ENCODE peak calls at places on chromosomes 6 and 20, in six cellular contexts. One of them, this sample, is unnamed.

GRCh38 chr20:57160985-57161384 is 105.5 kb downstream of the BMP7 start:
- DNase-seq in heart left ventricle: no peak
- DNase-seq in GM06990: no peak
- DNase-seq in GM12865: no peak
- DNase-seq in neural crest cell: no peak
- DNase-seq in GM10248: no peak
- DNase-seq in this sample: no peak

GRCh38 chr6:9540534-9541126 is 874.2 kb downstream of the TFAP2A start:
- DNase-seq in heart left ventricle: no peak
- DNase-seq in GM06990: no peak
- DNase-seq in GM12865: peak
- DNase-seq in neural crest cell: peak
- DNase-seq in GM10248: peak
- DNase-seq in this sample: no peak

GRCh38 chr20:17958326-17959256 is 10.0 kb downstream of the SNX5 start:
- DNase-seq in heart left ventricle: no peak
- DNase-seq in GM06990: no peak
- DNase-seq in GM12865: peak
- DNase-seq in neural crest cell: no peak
- DNase-seq in GM10248: no peak
- DNase-seq in this sample: no peak

GRCh38 chr6:157569543-157569942 is 188.6 kb downstream of the ZDHHC14 start:
- DNase-seq in heart left ventricle: no peak
- DNase-seq in GM06990: no peak
- DNase-seq in GM12865: peak
- DNase-seq in neural crest cell: no peak
- DNase-seq in GM10248: no peak
- DNase-seq in this sample: no peak

GRCh38 chr6:4010035-4010434 is 68.9 kb downstream of the FAM217A start:
- DNase-seq in heart left ventricle: no peak
- DNase-seq in GM06990: no peak
- DNase-seq in GM12865: no peak
- DNase-seq in neural crest cell: no peak
- DNase-seq in GM10248: no peak
- DNase-seq in this sample: no peak

GRCh38 chr6:54086439-54086838 is 24.8 kb upstream of the MLIP start:
- DNase-seq in heart left ventricle: no peak
- DNase-seq in GM06990: no peak
- DNase-seq in GM12865: no peak
- DNase-seq in neural crest cell: no peak
- DNase-seq in GM10248: no peak
- DNase-seq in this sample: no peak

GRCh38 chr6:154058963-154059680 is 20.1 kb downstream of the OPRM1 start:
- DNase-seq in heart left ventricle: no peak
- DNase-seq in GM06990: no peak
- DNase-seq in GM12865: no peak
- DNase-seq in neural crest cell: no peak
- DNase-seq in GM10248: no peak
- DNase-seq in this sample: no peak

GRCh38 chr20:20018366-20018765 is 1.2 kb downstream of the NAA20 start:
- DNase-seq in heart left ventricle: no peak
- DNase-seq in GM06990: no peak
- DNase-seq in GM12865: no peak
- DNase-seq in neural crest cell: no peak
- DNase-seq in GM10248: no peak
- DNase-seq in this sample: no peak

GRCh38 chr6:82205793-82206425 is 41.6 kb downstream of the IBTK start:
- DNase-seq in heart left ventricle: no peak
- DNase-seq in GM06990: no peak
- DNase-seq in GM12865: no peak
- DNase-seq in neural crest cell: no peak
- DNase-seq in GM10248: no peak
- DNase-seq in this sample: no peak

GRCh38 chr20:6863798-6864201 is 96.3 kb downstream of the BMP2 start:
- DNase-seq in heart left ventricle: no peak
- DNase-seq in GM06990: no peak
- DNase-seq in GM12865: no peak
- DNase-seq in neural crest cell: no peak
- DNase-seq in GM10248: no peak
- DNase-seq in this sample: no peak

GRCh38 chr20:6421321-6422030 is 298.6 kb upstream of the FERMT1 start:
- DNase-seq in heart left ventricle: no peak
- DNase-seq in GM06990: no peak
- DNase-seq in GM12865: no peak
- DNase-seq in neural crest cell: no peak
- DNase-seq in GM10248: no peak
- DNase-seq in this sample: no peak

GRCh38 chr6:130843575-130844320 is 16.5 kb downstream of the SMLR1 start:
- DNase-seq in heart left ventricle: no peak
- DNase-seq in GM06990: no peak
- DNase-seq in GM12865: peak
- DNase-seq in neural crest cell: no peak
- DNase-seq in GM10248: peak
- DNase-seq in this sample: no peak

GRCh38 chr20:58192567-58192966 is 35.9 kb downstream of the ANKRD60 start:
- DNase-seq in heart left ventricle: no peak
- DNase-seq in GM06990: peak
- DNase-seq in GM12865: peak
- DNase-seq in neural crest cell: no peak
- DNase-seq in GM10248: peak
- DNase-seq in this sample: no peak

GRCh38 chr6:62217866-62218265 is 68.2 kb downstream of the KHDRBS2 start:
- DNase-seq in heart left ventricle: no peak
- DNase-seq in GM06990: no peak
- DNase-seq in GM12865: no peak
- DNase-seq in neural crest cell: no peak
- DNase-seq in GM10248: no peak
- DNase-seq in this sample: no peak

GRCh38 chr20:33648396-33649004 is 13.6 kb upstream of the C20orf144 start:
- DNase-seq in heart left ventricle: no peak
- DNase-seq in GM06990: no peak
- DNase-seq in GM12865: no peak
- DNase-seq in neural crest cell: no peak
- DNase-seq in GM10248: no peak
- DNase-seq in this sample: no peak

GRCh38 chr20:61649105-61649878 is 397.2 kb downstream of the CDH4 start:
- DNase-seq in heart left ventricle: no peak
- DNase-seq in GM06990: no peak
- DNase-seq in GM12865: no peak
- DNase-seq in neural crest cell: no peak
- DNase-seq in GM10248: no peak
- DNase-seq in this sample: no peak

GRCh38 chr6:53437557-53438202 is 88.9 kb upstream of the ELOVL5 start:
- DNase-seq in heart left ventricle: no peak
- DNase-seq in GM06990: peak
- DNase-seq in GM12865: peak
- DNase-seq in neural crest cell: peak
- DNase-seq in GM10248: peak
- DNase-seq in this sample: no peak

GRCh38 chr6:113560908-113561307 is 296.2 kb upstream of the MARCKS start:
- DNase-seq in heart left ventricle: no peak
- DNase-seq in GM06990: no peak
- DNase-seq in GM12865: no peak
- DNase-seq in neural crest cell: no peak
- DNase-seq in GM10248: no peak
- DNase-seq in this sample: no peak

GRCh38 chr6:64230530-64230929 is 594.9 kb downstream of the PHF3 start:
- DNase-seq in heart left ventricle: no peak
- DNase-seq in GM06990: no peak
- DNase-seq in GM12865: no peak
- DNase-seq in neural crest cell: no peak
- DNase-seq in GM10248: no peak
- DNase-seq in this sample: no peak

GRCh38 chr6:117483004-117483644 is 650 bp downstream of the DCBLD1 start:
- DNase-seq in heart left ventricle: peak
- DNase-seq in GM06990: peak
- DNase-seq in GM12865: peak
- DNase-seq in neural crest cell: peak
- DNase-seq in GM10248: peak
- DNase-seq in this sample: peak

GRCh38 chr6:43774776-43775583 is 5.0 kb downstream of the VEGFA start:
- DNase-seq in heart left ventricle: peak
- DNase-seq in GM06990: peak
- DNase-seq in GM12865: peak
- DNase-seq in neural crest cell: peak
- DNase-seq in GM10248: peak
- DNase-seq in this sample: peak

GRCh38 chr6:144036064-144036873 is 28.2 kb upstream of the PLAGL1 start:
- DNase-seq in heart left ventricle: no peak
- DNase-seq in GM06990: peak
- DNase-seq in GM12865: peak
- DNase-seq in neural crest cell: no peak
- DNase-seq in GM10248: peak
- DNase-seq in this sample: no peak

GRCh38 chr6:55445648-55446204 is 118.5 kb downstream of the GFRAL start:
- DNase-seq in heart left ventricle: no peak
- DNase-seq in GM06990: peak
- DNase-seq in GM12865: peak
- DNase-seq in neural crest cell: no peak
- DNase-seq in GM10248: peak
- DNase-seq in this sample: no peak

GRCh38 chr6:134502614-134503541 is 185.0 kb upstream of the SGK1 start:
- DNase-seq in heart left ventricle: no peak
- DNase-seq in GM06990: no peak
- DNase-seq in GM12865: no peak
- DNase-seq in neural crest cell: no peak
- DNase-seq in GM10248: no peak
- DNase-seq in this sample: no peak

DNA sequence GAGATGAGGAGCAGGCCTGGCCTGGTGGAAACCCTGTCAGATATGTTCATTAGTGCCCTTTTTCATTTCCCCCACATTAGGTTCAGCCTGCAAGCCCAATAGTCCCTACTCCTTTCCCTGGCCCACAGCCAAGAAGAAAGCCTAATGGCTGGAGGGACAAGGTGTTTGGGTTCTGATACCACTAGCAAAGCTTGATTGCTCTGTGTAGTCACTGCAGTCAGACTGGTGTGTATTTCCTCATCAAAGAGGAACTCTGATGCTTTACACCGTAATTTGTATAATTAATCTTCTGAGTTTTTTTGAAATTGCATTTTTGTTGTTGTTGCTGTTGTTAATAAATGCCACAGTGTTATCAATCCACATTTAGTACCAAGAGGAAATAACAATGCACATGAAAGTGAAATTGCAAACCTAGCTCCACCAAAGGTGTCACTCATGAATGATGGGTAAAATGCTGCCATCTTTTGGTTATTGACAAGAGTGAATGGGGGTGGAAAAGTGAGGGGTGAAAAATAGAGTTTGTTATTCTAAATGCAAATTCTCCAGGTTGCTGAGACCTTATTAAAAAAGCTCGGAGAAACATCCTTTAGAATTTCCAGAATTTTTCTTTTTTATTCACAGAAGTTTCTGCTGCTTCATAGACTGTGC is 320.2 kb upstream of the POU3F2 start:
- DNase-seq in heart left ventricle: no peak
- DNase-seq in GM06990: no peak
- DNase-seq in GM12865: peak
- DNase-seq in neural crest cell: no peak
- DNase-seq in GM10248: no peak
- DNase-seq in this sample: no peak
- TF ChIP-seq CTCF in heart left ventricle: no peak
- TF ChIP-seq CTCF in GM06990: no peak
- TF ChIP-seq CTCF in GM12865: no peak
- TF ChIP-seq CTCF in neural crest cell: no peak
- TF ChIP-seq CTCF in GM10248: no peak
- TF ChIP-seq CTCF in this sample: no peak

DNA sequence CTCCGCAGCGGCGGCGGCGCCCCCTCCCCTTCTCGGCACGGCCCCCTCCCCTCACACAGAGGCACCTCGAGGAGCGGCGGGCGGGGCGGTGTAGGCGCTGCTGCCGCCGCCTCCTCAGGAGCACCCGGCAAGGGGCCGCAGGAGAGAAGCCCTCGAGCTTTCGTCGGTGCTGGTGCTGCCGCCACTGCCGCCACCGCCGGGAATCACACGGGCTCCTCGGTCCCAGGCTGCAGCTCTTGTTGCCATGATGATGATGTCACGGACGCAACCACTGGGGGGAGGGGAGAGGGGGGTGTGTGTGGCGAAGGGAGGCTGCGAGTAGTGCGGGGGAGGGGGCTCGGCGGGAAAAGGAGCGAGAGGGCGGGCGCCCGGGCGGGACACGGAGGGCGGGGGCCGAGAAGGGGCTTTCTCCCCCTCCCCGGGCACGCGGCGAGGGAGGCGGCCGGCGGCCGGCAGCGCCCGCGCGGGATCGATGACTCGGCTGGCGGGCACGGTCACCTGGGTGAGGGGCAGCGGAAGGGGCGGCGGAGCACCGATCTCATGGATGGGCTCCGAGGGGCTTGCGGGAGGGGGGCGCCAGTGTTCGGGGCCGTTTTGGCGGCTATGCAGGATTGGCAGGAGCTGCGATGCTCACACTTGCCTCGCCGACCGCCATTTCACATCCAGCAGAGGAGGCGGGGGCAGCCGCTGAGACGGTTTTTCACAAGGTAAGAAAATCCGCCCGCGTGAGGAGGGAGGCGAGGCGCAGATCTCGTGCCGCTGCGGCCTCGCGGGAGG is at the start of gene REV3L:
- DNase-seq in heart left ventricle: peak
- DNase-seq in GM06990: peak
- DNase-seq in GM12865: peak
- DNase-seq in neural crest cell: peak
- DNase-seq in GM10248: peak
- DNase-seq in this sample: peak
- TF ChIP-seq CTCF in heart left ventricle: no peak
- TF ChIP-seq CTCF in GM06990: no peak
- TF ChIP-seq CTCF in GM12865: no peak
- TF ChIP-seq CTCF in neural crest cell: no peak
- TF ChIP-seq CTCF in GM10248: no peak
- TF ChIP-seq CTCF in this sample: no peak

GRCh38 chr6:51147756-51148155 is 329.1 kb downstream of the TFAP2B start:
- DNase-seq in heart left ventricle: no peak
- DNase-seq in GM06990: no peak
- DNase-seq in GM12865: no peak
- DNase-seq in neural crest cell: no peak
- DNase-seq in GM10248: no peak
- DNase-seq in this sample: no peak
- TF ChIP-seq CTCF in heart left ventricle: no peak
- TF ChIP-seq CTCF in GM06990: no peak
- TF ChIP-seq CTCF in GM12865: no peak
- TF ChIP-seq CTCF in neural crest cell: no peak
- TF ChIP-seq CTCF in GM10248: no peak
- TF ChIP-seq CTCF in this sample: no peak

GRCh38 chr6:141394125-141394536 is 738.6 kb upstream of the GJE1 start:
- DNase-seq in heart left ventricle: no peak
- DNase-seq in GM06990: no peak
- DNase-seq in GM12865: no peak
- DNase-seq in neural crest cell: no peak
- DNase-seq in GM10248: no peak
- DNase-seq in this sample: no peak

GRCh38 chr6:141393405-141394124 is 739.2 kb upstream of the GJE1 start:
- DNase-seq in heart left ventricle: no peak
- DNase-seq in GM06990: no peak
- DNase-seq in GM12865: no peak
- DNase-seq in neural crest cell: no peak
- DNase-seq in GM10248: no peak
- DNase-seq in this sample: no peak

GRCh38 chr6:141394565-141395051 is 738.1 kb upstream of the GJE1 start:
- DNase-seq in heart left ventricle: no peak
- DNase-seq in GM06990: no peak
- DNase-seq in GM12865: no peak
- DNase-seq in neural crest cell: no peak
- DNase-seq in GM10248: no peak
- DNase-seq in this sample: no peak

GRCh38 chr6:141398954-141399353 is 733.8 kb upstream of the GJE1 start:
- DNase-seq in heart left ventricle: no peak
- DNase-seq in GM06990: no peak
- DNase-seq in GM12865: no peak
- DNase-seq in neural crest cell: no peak
- DNase-seq in GM10248: no peak
- DNase-seq in this sample: no peak

GRCh38 chr6:141395443-141396008 is 737.2 kb upstream of the GJE1 start:
- DNase-seq in heart left ventricle: no peak
- DNase-seq in GM06990: no peak
- DNase-seq in GM12865: no peak
- DNase-seq in neural crest cell: no peak
- DNase-seq in GM10248: no peak
- DNase-seq in this sample: no peak
- TF ChIP-seq CTCF in heart left ventricle: no peak
- TF ChIP-seq CTCF in GM06990: no peak
- TF ChIP-seq CTCF in GM12865: no peak
- TF ChIP-seq CTCF in neural crest cell: no peak
- TF ChIP-seq CTCF in GM10248: no peak
- TF ChIP-seq CTCF in this sample: no peak

This sample was measured in ascending aorta.